ENCODE peak calls at places on chromosomes 13 and 19, in six cellular contexts. J is fibroblast of mammary gland, X is cardiac muscle cell, M is bronchial epithelial cell, N is cardiac fibroblast, D is fibroblast of lung. L is an unnamed sample.
A peak's percentile ranks its signal among the peaks of the same experiment; 100 is the strongest.

GRCh38 chr19:14410054-14410774 is 8.9 kb downstream of the DDX39A start:
- DNase-seq in X (no peak), M (no peak), D (no peak), N (no peak), J (no peak), L (no peak)

GRCh38 chr19:50546527-50547221 is 21.6 kb downstream of the LRRC4B start:
- DNase-seq in N (no peak), M (no peak), X (no peak), J (no peak), D (no peak), L (no peak)

GRCh38 chr13:114259374-114259773 is 22.0 kb upstream of the UPF3A start:
- DNase-seq in N (no peak), X (no peak), D (no peak), J (no peak), M (no peak), L (no peak)

GRCh38 chr19:47573076-47574026 is at the start of gene ZNF541:
- DNase-seq in N (peak; percentile 35), X (peak; percentile 80), M (no peak), J (peak; percentile 36), D (peak; percentile 42), L (no peak)

GRCh38 chr19:6744381-6745288 is 5.2 kb downstream of the TRIP10 start:
- DNase-seq in D (peak; percentile 85), J (peak; percentile 85), N (peak; percentile 91), X (peak; percentile 95), M (peak; percentile 77), L (no peak)

GRCh38 chr13:97205971-97206370 is 16.2 kb upstream of the MBNL2 start:
- DNase-seq in N (peak; percentile 57), X (peak; percentile 66), M (peak; percentile 52), D (peak; percentile 68), J (peak; percentile 12), L (no peak)

GRCh38 chr19:17103177-17103576 is 27.6 kb downstream of the MYO9B start:
- DNase-seq in N (peak; percentile 68), J (peak; percentile 63), D (no peak), M (no peak), X (peak; percentile 59), L (no peak)

GRCh38 chr19:16951529-16951928 is 62.7 kb downstream of the F2RL3 start:
- DNase-seq in M (peak; percentile 90), D (peak; percentile 25), J (no peak), N (no peak), X (no peak), L (no peak)

GRCh38 chr13:70330697-70331361 is 222.6 kb upstream of the KLHL1 start:
- DNase-seq in J (no peak), D (no peak), X (no peak), M (peak; percentile 46), N (no peak), L (no peak)

GRCh38 chr19:1302534-1303239 is 17.0 kb downstream of the EFNA2 start:
- DNase-seq in X (no peak), M (no peak), J (no peak), N (no peak), D (no peak), L (no peak)

GRCh38 chr13:113421673-113422270 is 31.5 kb downstream of the ADPRHL1 start:
- DNase-seq in X (peak; percentile 65), D (peak; percentile 22), J (peak; percentile 59), M (no peak), N (no peak), L (no peak)

GRCh38 chr19:44777715-44778347 is at the start of gene CBLC:
- DNase-seq in M (peak; percentile 87), J (no peak), X (no peak), N (no peak), D (no peak), L (no peak)

GRCh38 chr13:63901630-63902029 is 2486.0 kb upstream of the PCDH20 start:
- DNase-seq in D (no peak), N (no peak), J (no peak), M (no peak), X (no peak), L (no peak)

GRCh38 chr19:4449022-4449825 is 8.4 kb downstream of the UBXN6 start:
- DNase-seq in X (no peak), M (no peak), J (peak; percentile 43), D (no peak), N (no peak), L (no peak)

GRCh38 chr13:96636310-96636709 is 358.0 kb downstream of the OXGR1 start:
- DNase-seq in X (peak; percentile 1), D (no peak), J (peak; percentile 60), N (peak; percentile 50), M (peak; percentile 40), L (no peak)

GRCh38 chr19:19997656-19998268 is 41.5 kb downstream of the ZNF682 start:
- DNase-seq in J (peak; percentile 1), M (no peak), D (no peak), X (no peak), N (peak; percentile 6), L (no peak)

GRCh38 chr13:102962430-102962829 is 103.8 kb downstream of the SLC10A2 start:
- DNase-seq in M (no peak), D (no peak), N (no peak), J (no peak), X (no peak), L (no peak)

GRCh38 chr19:13072206-13072898 is 30.3 kb downstream of the LYL1 start:
- DNase-seq in X (no peak), J (no peak), D (no peak), M (no peak), N (no peak), L (no peak)

GRCh38 chr13:46171739-46172138 is 10.2 kb downstream of the LCP1 start:
- DNase-seq in X (no peak), D (no peak), M (no peak), J (no peak), N (no peak), L (no peak)

GRCh38 chr19:50311723-50312635 is 17.2 kb downstream of the KCNC3 start:
- DNase-seq in X (peak; percentile 38), M (no peak), J (no peak), D (no peak), N (no peak), L (no peak)

GRCh38 chr19:40597329-40597838 is 3.8 kb upstream of the LTBP4 start:
- DNase-seq in X (no peak), J (no peak), M (no peak), D (no peak), N (no peak), L (no peak)
- H3K4me3 ChIP-seq in X (peak overlapping the region; percentile 39), J (peak overlapping the region; percentile 29), M (peak overlapping the region; percentile 4), D (peak overlapping the region; percentile 49), N (peak overlapping the region; percentile 18), L (peak overlapping the region; percentile 51)

GRCh38 chr13:32581177-32581786 is 5.0 kb upstream of the PDS5B start:
- DNase-seq in D (peak; percentile 11), M (peak; percentile 26), J (peak; percentile 48), N (peak; percentile 61), X (peak; percentile 63), L (no peak)
- TF ChIP-seq CTCF in D (peak; percentile 51), M (peak; percentile 32), J (peak; percentile 55), N (peak; percentile 50), X (peak; percentile 52), L (peak; percentile 55)

GRCh38 chr13:53783466-53783865 is 754.9 kb downstream of the OLFM4 start:
- DNase-seq in D (no peak), J (no peak), X (no peak), N (no peak), M (no peak), L (no peak)

GRCh38 chr13:53784331-53784730 is 755.7 kb downstream of the OLFM4 start:
- DNase-seq in X (no peak), M (no peak), D (no peak), J (no peak), N (no peak), L (no peak)

GRCh38 chr13:53781941-53782340 is 753.3 kb downstream of the OLFM4 start:
- DNase-seq in D (no peak), X (no peak), M (no peak), J (no peak), N (peak; percentile 0), L (no peak)

GRCh38 chr13:53778937-53779336 is 750.3 kb downstream of the OLFM4 start:
- DNase-seq in J (no peak), X (no peak), M (peak; percentile 0), N (no peak), D (no peak), L (no peak)

GRCh38 chr13:53782400-53783030 is 753.9 kb downstream of the OLFM4 start:
- DNase-seq in M (peak; percentile 48), J (peak; percentile 46), N (peak; percentile 65), D (peak; percentile 26), X (peak; percentile 62), L (peak; percentile 26)
- H3K4me3 ChIP-seq in M (no peak overlapping the region), J (no peak overlapping the region), N (peak overlapping the region; percentile 27), D (no peak overlapping the region), X (peak overlapping the region; percentile 2), L (peak overlapping the region; percentile 31)

GRCh38 chr19:48814895-48815294 is 4.1 kb upstream of the BCAT2 start:
- DNase-seq in M (no peak), N (no peak), D (no peak), J (no peak), X (no peak), L (no peak)
- TF ChIP-seq CTCF in M (no peak), N (no peak), D (no peak), J (no peak), X (no peak), L (no peak)

DNA sequence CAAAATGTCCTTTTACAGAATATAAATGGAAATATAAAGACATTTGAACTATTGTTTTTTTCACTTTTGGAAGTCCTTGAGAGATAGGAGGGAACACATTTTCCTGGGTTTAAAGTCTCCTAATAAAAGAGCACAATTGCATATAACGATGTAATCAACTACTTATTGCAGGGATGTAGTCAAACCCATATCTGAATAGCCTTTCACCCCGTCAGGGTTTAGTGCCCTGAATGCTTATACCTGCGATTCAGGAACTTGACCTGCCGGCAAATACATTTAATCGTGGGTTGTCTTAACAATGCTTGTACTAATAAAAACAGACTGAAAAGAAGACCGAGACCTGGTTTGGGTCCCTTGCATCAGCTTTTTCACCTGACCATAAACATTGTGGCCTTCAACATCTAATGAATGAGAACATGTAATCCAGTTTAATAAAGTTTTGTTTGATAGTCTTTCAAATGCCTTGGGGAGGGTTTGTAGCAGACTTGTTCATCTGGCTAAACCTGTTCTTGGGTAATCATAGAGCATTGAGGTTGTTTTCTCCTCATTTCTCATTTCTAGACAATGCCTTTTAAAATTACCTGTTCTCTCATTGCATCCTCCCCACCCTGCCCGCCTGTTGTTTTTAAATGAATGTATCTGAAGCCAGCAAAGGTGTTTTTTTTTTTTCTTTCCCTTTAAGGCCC is 7.0 kb downstream of the KLF5 start:
- DNase-seq in M (peak; percentile 81), N (no peak), X (no peak), D (no peak), J (no peak), L (no peak)
- H3K4me3 ChIP-seq in M (peak overlapping the region; percentile 9), N (no peak overlapping the region), X (no peak overlapping the region), D (no peak overlapping the region), J (no peak overlapping the region), L (no peak overlapping the region)

DNA sequence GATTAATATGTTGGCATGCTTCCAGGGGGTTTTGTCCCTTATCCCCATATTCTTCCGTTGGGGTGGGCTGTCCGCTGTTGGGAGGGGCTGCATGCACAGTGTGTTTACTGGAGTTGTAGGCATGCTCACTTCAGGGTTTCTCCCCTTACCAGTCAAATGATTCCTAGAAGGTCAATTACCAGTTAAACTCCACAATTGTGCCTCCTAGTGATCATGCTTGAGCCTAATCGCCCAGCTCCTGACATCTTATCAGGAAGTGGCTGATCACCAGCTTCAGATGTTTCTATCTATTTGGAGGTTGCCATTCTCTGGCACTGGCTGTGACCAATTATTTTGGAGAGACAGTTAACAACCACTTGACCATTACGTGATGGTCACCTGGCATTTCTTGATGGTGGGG is 1090.0 kb downstream of the SLITRK5 start:
- DNase-seq in N (no peak), M (no peak), D (no peak), J (no peak), X (no peak), L (no peak)
- TF ChIP-seq CTCF in N (no peak), M (no peak), D (no peak), J (no peak), X (no peak), L (no peak)

GRCh38 chr19:42279148-42279901 is 10.3 kb downstream of the CIC start:
- DNase-seq in J (no peak), X (no peak), D (no peak), N (no peak), M (no peak), L (no peak)
- H3K4me3 ChIP-seq in J (peak overlapping the region; percentile 75), X (peak overlapping the region; percentile 91), D (peak overlapping the region; percentile 56), N (peak overlapping the region; percentile 76), M (peak overlapping the region; percentile 57), L (peak overlapping the region; percentile 71)

L was measured in epithelial cell of proximal tubule.